ENCODE peak calls at places on chromosomes 6 and 20, in seven cellular contexts. W is adrenal gland, N is pancreas, V is osteoblast, P is colonic mucosa, M is tibial artery, R is small intestine. G is an unnamed sample. For H3K4me1 and H3K27me3, the result is how much of the 10 kb centered on the place peaks cover.

GRCh38 chr6:37323568-37323967 is 30.2 kb upstream of the RNF8 start:
- DNase-seq in M (no peak), W (no peak), N (no peak), R (peak), V (no peak), P (no peak), G (no peak)

GRCh38 chr6:37783831-37784584 is 35.5 kb upstream of the ZFAND3 start:
- DNase-seq in R (no peak), N (no peak), M (peak), P (no peak), V (peak), W (no peak), G (peak)

GRCh38 chr6:33082702-33083101 is 6.9 kb downstream of the HLA-DPB1 start:
- DNase-seq in M (peak), N (no peak), P (no peak), W (peak), V (peak), R (peak), G (no peak)

GRCh38 chr6:107275330-107275865 is 160.1 kb upstream of the BEND3 start:
- DNase-seq in P (no peak), N (peak), M (no peak), W (no peak), V (no peak), R (peak), G (no peak)

GRCh38 chr6:134079406-134079921 is 27.0 kb upstream of the SLC2A12 start:
- DNase-seq in V (no peak), W (no peak), M (no peak), R (no peak), P (no peak), N (no peak), G (peak)

GRCh38 chr20:41306061-41306727 is 11.3 kb downstream of the ZHX3 start:
- DNase-seq in M (no peak), V (no peak), W (no peak), R (no peak), N (no peak), P (no peak), G (no peak)

GRCh38 chr6:149284904-149285303 is 32.6 kb upstream of the TAB2 start:
- DNase-seq in R (no peak), P (no peak), V (no peak), M (no peak), N (no peak), W (no peak), G (no peak)

GRCh38 chr20:17612975-17613327 is 43.1 kb downstream of the DSTN start:
- DNase-seq in V (peak), R (no peak), M (no peak), W (no peak), N (no peak), P (peak), G (no peak)

GRCh38 chr6:136405410-136406029 is 115.9 kb upstream of the BCLAF1 start:
- DNase-seq in M (no peak), W (no peak), N (no peak), R (no peak), V (no peak), P (peak), G (no peak)

GRCh38 chr6:28489366-28490190 is 26.0 kb downstream of the GPX6 start:
- DNase-seq in M (no peak), R (no peak), N (peak), V (peak), W (peak), P (peak), G (no peak)

GRCh38 chr6:13818341-13818740 is 4.0 kb upstream of the MCUR1 start:
- DNase-seq in R (no peak), N (no peak), M (no peak), W (no peak), P (no peak), V (no peak), G (no peak)

GRCh38 chr6:7727951-7728854 is 2.3 kb downstream of the BMP6 start:
- DNase-seq in W (peak), V (peak), P (peak), N (no peak), M (no peak), R (no peak), G (no peak)

GRCh38 chr6:7905416-7905815 is 5.2 kb downstream of the TXNDC5 start:
- DNase-seq in N (no peak), V (peak), P (no peak), R (no peak), W (no peak), M (no peak), G (no peak)

GRCh38 chr6:66735106-66735890 is 1028.3 kb upstream of the EYS start:
- DNase-seq in W (no peak), P (no peak), V (no peak), R (no peak), N (no peak), M (no peak), G (no peak)

GRCh38 chr6:147106759-147107401 is 97.3 kb upstream of the STXBP5 start:
- DNase-seq in M (no peak), V (peak), W (peak), P (no peak), N (no peak), R (peak), G (no peak)

GRCh38 chr6:31205638-31206037 is 35.2 kb upstream of the POU5F1 start:
- DNase-seq in R (peak), N (no peak), P (no peak), M (no peak), W (no peak), V (no peak), G (no peak)
- H3K4me1 ChIP-seq in R (under half), N (under half), P (under half), M (under half), W (under half), V (under half), G (under half)

GRCh38 chr20:63828951-63829350 is 2.1 kb downstream of the ZBTB46 start:
- DNase-seq in P (no peak), V (no peak), M (no peak), R (no peak), N (no peak), W (no peak), G (no peak)
- H3K27me3 ChIP-seq in P (under half), V (under half), M (under half), R (under half), N (under half), W (under half), G (under half)

DNA sequence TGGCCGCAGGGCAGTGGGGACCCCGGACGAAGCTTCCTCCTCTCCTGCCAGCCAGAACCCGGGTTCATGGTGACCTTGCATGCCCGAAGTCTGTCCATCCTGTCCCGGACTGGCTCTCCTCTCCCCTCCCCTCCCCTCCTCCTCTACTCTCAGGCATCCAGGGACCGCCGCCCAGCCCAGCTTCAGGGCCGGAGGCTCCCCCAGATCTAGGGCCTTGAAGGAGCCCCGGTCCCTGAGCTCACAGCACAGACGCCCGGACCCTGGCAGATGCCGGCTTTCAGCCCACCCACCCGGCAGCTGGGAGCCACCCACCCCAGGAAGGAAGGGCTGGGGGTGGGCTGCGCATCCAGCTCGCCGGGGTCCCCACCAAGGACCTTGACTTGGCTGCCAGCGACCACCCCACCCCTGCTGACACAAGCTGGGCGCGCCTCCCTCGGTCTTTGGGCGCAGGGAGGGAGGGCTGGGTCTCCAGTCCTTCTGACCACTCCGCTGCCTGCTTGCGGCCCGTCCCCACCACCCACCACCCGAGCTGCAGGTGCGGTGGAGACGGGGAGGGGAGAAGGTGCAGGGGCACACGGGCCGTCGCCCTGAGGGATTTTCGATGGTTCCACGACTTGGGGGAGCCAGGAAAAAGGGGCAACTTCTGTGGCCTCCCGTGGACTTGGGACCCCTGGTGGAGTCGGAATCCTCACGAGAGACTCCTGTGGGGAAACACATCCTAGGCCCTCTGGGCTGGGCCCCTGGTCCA is 5.8 kb upstream of the ABHD16B start:
- DNase-seq in M (no peak), R (no peak), P (no peak), V (peak), N (no peak), W (no peak), G (no peak)
- H3K4me1 ChIP-seq in M (under half), R (under half), P (under half), V (under half), N (under half), W (half or more), G (under half)

GRCh38 chr6:125564941-125565340 is 184.5 kb upstream of the HEY2 start:
- DNase-seq in P (no peak), M (no peak), W (no peak), R (no peak), V (no peak), N (no peak), G (no peak)

GRCh38 chr6:125570546-125570945 is 178.9 kb upstream of the HEY2 start:
- DNase-seq in N (no peak), R (no peak), V (no peak), W (no peak), M (no peak), P (no peak), G (no peak)

GRCh38 chr6:125571207-125571740 is 178.2 kb upstream of the HEY2 start:
- DNase-seq in N (no peak), W (no peak), M (no peak), P (no peak), V (no peak), R (no peak), G (no peak)

DNA sequence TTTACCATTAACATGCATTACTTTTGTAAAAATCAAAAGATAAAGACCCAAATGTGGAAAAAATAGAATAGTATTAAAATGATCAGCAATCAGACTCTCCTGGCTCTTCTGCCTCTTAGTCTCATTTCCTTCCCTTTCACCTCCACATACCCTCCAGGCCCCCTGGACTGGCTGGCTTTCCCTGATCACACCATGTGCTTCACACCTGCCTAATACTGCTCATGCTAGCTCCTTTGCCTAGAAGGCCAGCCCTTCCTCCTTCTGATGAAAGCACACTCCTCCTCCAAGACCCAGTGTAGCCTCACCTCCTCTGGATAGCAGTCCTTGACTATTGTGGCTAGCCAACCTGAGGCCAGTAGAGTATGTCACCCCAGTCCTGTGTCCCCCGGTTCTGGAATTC is 182.0 kb upstream of the HEY2 start:
- DNase-seq in P (no peak), R (no peak), W (no peak), N (no peak), V (no peak), M (no peak), G (no peak)
- H3K27me3 ChIP-seq in P (under half), R (under half), W (under half), N (under half), V (under half), M (under half), G (under half)

GRCh38 chr6:157224178-157224956 is 99.0 kb downstream of the TMEM242 start:
- DNase-seq in V (peak), M (no peak), R (no peak), W (no peak), N (no peak), P (no peak), G (no peak)
- H3K4me1 ChIP-seq in V (under half), M (under half), R (under half), W (under half), N (under half), P (under half), G (under half)

GRCh38 chr20:61162506-61162905 is 89.6 kb upstream of the CDH4 start:
- DNase-seq in W (no peak), N (no peak), M (no peak), R (no peak), V (no peak), P (no peak), G (no peak)
- H3K27me3 ChIP-seq in W (under half), N (under half), M (under half), R (under half), V (under half), P (under half), G (under half)

DNA sequence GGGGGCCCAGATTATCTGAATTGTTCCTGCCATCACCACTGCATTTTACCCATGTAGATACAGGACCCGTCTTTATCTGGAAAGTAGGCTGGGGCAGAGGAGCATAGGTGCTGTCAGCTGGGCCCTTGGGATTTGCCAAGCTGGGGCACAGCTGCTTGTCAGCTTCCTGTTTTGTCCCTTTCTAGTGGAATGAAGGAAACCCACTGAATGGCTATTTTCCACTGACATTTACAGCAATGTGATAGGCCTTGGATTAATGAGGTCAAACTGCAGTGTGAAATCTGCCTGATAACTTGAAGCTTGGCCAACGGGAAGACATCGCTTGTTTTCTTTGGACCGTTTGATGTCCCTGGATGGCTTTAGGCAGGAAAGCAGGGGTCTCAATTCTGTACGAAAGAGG is 6.7 kb downstream of the PPP1R16B start:
- DNase-seq in P (no peak), M (no peak), W (no peak), N (no peak), V (no peak), R (no peak), G (no peak)
- H3K4me1 ChIP-seq in P (under half), M (under half), W (under half), N (under half), V (under half), R (under half), G (under half)

DNA sequence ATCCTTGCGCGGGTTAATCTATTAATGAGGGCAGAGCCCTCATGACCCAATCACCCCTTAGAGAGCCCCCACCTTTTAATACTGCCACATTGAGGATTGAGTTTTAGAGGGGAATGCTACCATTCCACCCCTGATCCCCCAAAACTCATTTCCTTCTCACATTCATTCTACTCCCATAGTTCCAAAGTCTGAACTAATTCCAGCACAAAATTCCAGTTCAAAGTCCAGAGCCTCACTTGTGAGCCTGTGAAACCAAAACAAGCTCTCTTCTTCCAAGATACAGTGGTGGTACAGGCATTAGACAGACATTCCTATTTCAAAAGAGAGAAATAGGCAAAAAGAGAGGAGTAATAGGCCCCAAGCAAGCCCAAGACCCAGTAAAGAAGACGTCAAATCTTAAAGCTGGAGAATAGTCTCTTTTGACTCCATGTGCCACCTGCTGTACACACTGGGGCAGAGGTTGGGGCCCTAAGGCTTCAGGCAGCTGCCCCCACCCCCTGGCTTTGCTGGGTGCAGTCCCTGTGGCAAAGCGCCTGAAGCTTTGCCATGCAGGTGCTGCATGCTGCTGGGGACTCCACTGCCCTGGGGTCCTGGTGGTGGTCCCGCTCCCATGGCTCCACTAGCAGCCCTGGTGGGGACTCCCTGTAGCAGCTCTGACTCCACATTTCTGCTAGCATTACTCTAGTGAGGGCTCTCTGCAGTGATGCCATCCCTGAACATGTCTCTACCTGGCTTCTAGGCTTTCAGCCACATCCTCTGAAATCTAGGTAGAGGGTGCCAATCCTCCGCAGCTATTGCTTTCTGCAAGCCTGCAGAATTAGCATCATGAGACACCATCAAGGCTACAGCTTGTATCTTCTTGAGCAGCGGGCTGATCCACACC is 41.3 kb downstream of the RSPH3 start:
- DNase-seq in W (no peak), V (no peak), N (no peak), P (no peak), R (peak), M (no peak), G (no peak)
- H3K27me3 ChIP-seq in W (under half), V (under half), N (under half), P (under half), R (under half), M (under half), G (under half)